ENCODE peak calls at places on chromosomes 11 and 22, in nine cellular contexts. One of them, this sample, is unnamed.

GRCh38 chr11:95451682-95452081 is 220.7 kb upstream of the SESN3 start:
- DNase-seq in pancreas: no peak
- DNase-seq in ovary: no peak
- DNase-seq in A549: no peak
- DNase-seq in brain microvascular endothelial cell: peak
- DNase-seq in B cell: no peak
- DNase-seq in RWPE1: peak
- DNase-seq in neural crest cell: no peak
- DNase-seq in Calu3: no peak
- DNase-seq in this sample: no peak

GRCh38 chr11:44309483-44310197 is at the start of gene ALX4:
- DNase-seq in ovary: no peak
- DNase-seq in neural crest cell: no peak
- DNase-seq in A549: peak
- DNase-seq in B cell: peak
- DNase-seq in brain microvascular endothelial cell: no peak
- DNase-seq in RWPE1: no peak
- DNase-seq in pancreas: no peak
- DNase-seq in Calu3: no peak
- DNase-seq in this sample: no peak

GRCh38 chr11:76523147-76523546 is 78.3 kb downstream of the EMSY start:
- DNase-seq in neural crest cell: no peak
- DNase-seq in brain microvascular endothelial cell: peak
- DNase-seq in Calu3: no peak
- DNase-seq in RWPE1: no peak
- DNase-seq in B cell: no peak
- DNase-seq in A549: no peak
- DNase-seq in ovary: no peak
- DNase-seq in pancreas: no peak
- DNase-seq in this sample: no peak

GRCh38 chr11:2523821-2524391 is 79.1 kb downstream of the KCNQ1 start:
- DNase-seq in neural crest cell: no peak
- DNase-seq in brain microvascular endothelial cell: no peak
- DNase-seq in A549: no peak
- DNase-seq in B cell: no peak
- DNase-seq in ovary: no peak
- DNase-seq in Calu3: no peak
- DNase-seq in pancreas: peak
- DNase-seq in RWPE1: no peak
- DNase-seq in this sample: peak

GRCh38 chr11:102287963-102288744 is 29.1 kb upstream of the BIRC3 start:
- DNase-seq in RWPE1: peak
- DNase-seq in pancreas: peak
- DNase-seq in B cell: peak
- DNase-seq in neural crest cell: peak
- DNase-seq in brain microvascular endothelial cell: peak
- DNase-seq in Calu3: peak
- DNase-seq in ovary: peak
- DNase-seq in A549: peak
- DNase-seq in this sample: no peak

GRCh38 chr22:41387341-41387740 is 5.6 kb downstream of the TEF start:
- DNase-seq in A549: no peak
- DNase-seq in Calu3: no peak
- DNase-seq in brain microvascular endothelial cell: no peak
- DNase-seq in pancreas: no peak
- DNase-seq in neural crest cell: no peak
- DNase-seq in RWPE1: no peak
- DNase-seq in B cell: no peak
- DNase-seq in ovary: no peak
- DNase-seq in this sample: no peak

GRCh38 chr11:32178692-32179091 is 87.8 kb downstream of the RCN1 start:
- DNase-seq in B cell: no peak
- DNase-seq in brain microvascular endothelial cell: no peak
- DNase-seq in RWPE1: no peak
- DNase-seq in neural crest cell: no peak
- DNase-seq in pancreas: no peak
- DNase-seq in Calu3: no peak
- DNase-seq in A549: no peak
- DNase-seq in ovary: no peak
- DNase-seq in this sample: no peak

GRCh38 chr11:64802370-64803162 is 448 bp downstream of the MAP4K2 start:
- DNase-seq in Calu3: no peak
- DNase-seq in neural crest cell: no peak
- DNase-seq in B cell: peak
- DNase-seq in RWPE1: no peak
- DNase-seq in ovary: no peak
- DNase-seq in brain microvascular endothelial cell: no peak
- DNase-seq in A549: no peak
- DNase-seq in pancreas: no peak
- DNase-seq in this sample: no peak

GRCh38 chr11:72584293-72584921 is 89.8 kb downstream of the PDE2A start:
- DNase-seq in RWPE1: no peak
- DNase-seq in Calu3: no peak
- DNase-seq in brain microvascular endothelial cell: no peak
- DNase-seq in ovary: no peak
- DNase-seq in B cell: peak
- DNase-seq in pancreas: no peak
- DNase-seq in neural crest cell: no peak
- DNase-seq in A549: no peak
- DNase-seq in this sample: no peak

GRCh38 chr11:88508808-88509581 is 171.5 kb upstream of the CTSC start:
- DNase-seq in B cell: no peak
- DNase-seq in ovary: no peak
- DNase-seq in Calu3: peak
- DNase-seq in RWPE1: no peak
- DNase-seq in pancreas: no peak
- DNase-seq in neural crest cell: peak
- DNase-seq in A549: peak
- DNase-seq in brain microvascular endothelial cell: no peak
- DNase-seq in this sample: no peak

GRCh38 chr11:66973956-66974585 is 1.0 kb upstream of the C11orf86 start:
- DNase-seq in pancreas: no peak
- DNase-seq in neural crest cell: no peak
- DNase-seq in A549: no peak
- DNase-seq in Calu3: no peak
- DNase-seq in brain microvascular endothelial cell: no peak
- DNase-seq in B cell: no peak
- DNase-seq in ovary: no peak
- DNase-seq in RWPE1: no peak
- DNase-seq in this sample: no peak

GRCh38 chr11:125180413-125181305 is 16.1 kb downstream of the PKNOX2 start:
- DNase-seq in pancreas: no peak
- DNase-seq in A549: no peak
- DNase-seq in RWPE1: no peak
- DNase-seq in neural crest cell: no peak
- DNase-seq in B cell: no peak
- DNase-seq in brain microvascular endothelial cell: no peak
- DNase-seq in Calu3: no peak
- DNase-seq in ovary: no peak
- DNase-seq in this sample: peak

GRCh38 chr22:36049678-36049997 is 21.0 kb upstream of the RBFOX2 start:
- DNase-seq in neural crest cell: no peak
- DNase-seq in pancreas: no peak
- DNase-seq in A549: no peak
- DNase-seq in ovary: no peak
- DNase-seq in RWPE1: no peak
- DNase-seq in brain microvascular endothelial cell: no peak
- DNase-seq in B cell: no peak
- DNase-seq in Calu3: no peak
- DNase-seq in this sample: no peak
- TF ChIP-seq CTCF in neural crest cell: no peak
- TF ChIP-seq CTCF in pancreas: no peak
- TF ChIP-seq CTCF in A549: no peak
- TF ChIP-seq CTCF in ovary: no peak
- TF ChIP-seq CTCF in RWPE1: no peak
- TF ChIP-seq CTCF in brain microvascular endothelial cell: no peak
- TF ChIP-seq CTCF in B cell: no peak
- TF ChIP-seq CTCF in Calu3: no peak
- TF ChIP-seq CTCF in this sample: no peak

GRCh38 chr11:33932721-33933120 is 40.8 kb upstream of the LMO2 start:
- DNase-seq in ovary: no peak
- DNase-seq in brain microvascular endothelial cell: no peak
- DNase-seq in neural crest cell: no peak
- DNase-seq in B cell: no peak
- DNase-seq in RWPE1: no peak
- DNase-seq in Calu3: no peak
- DNase-seq in pancreas: no peak
- DNase-seq in A549: no peak
- DNase-seq in this sample: no peak
- TF ChIP-seq CTCF in ovary: no peak
- TF ChIP-seq CTCF in brain microvascular endothelial cell: no peak
- TF ChIP-seq CTCF in neural crest cell: no peak
- TF ChIP-seq CTCF in B cell: no peak
- TF ChIP-seq CTCF in RWPE1: no peak
- TF ChIP-seq CTCF in Calu3: no peak
- TF ChIP-seq CTCF in pancreas: no peak
- TF ChIP-seq CTCF in A549: no peak
- TF ChIP-seq CTCF in this sample: no peak

GRCh38 chr11:82229346-82229745 is 504.3 kb downstream of the FAM181B start:
- DNase-seq in RWPE1: peak
- DNase-seq in A549: peak
- DNase-seq in Calu3: no peak
- DNase-seq in brain microvascular endothelial cell: peak
- DNase-seq in B cell: peak
- DNase-seq in neural crest cell: no peak
- DNase-seq in pancreas: no peak
- DNase-seq in ovary: no peak
- DNase-seq in this sample: no peak
- TF ChIP-seq CTCF in RWPE1: peak
- TF ChIP-seq CTCF in A549: peak
- TF ChIP-seq CTCF in Calu3: no peak
- TF ChIP-seq CTCF in brain microvascular endothelial cell: peak
- TF ChIP-seq CTCF in B cell: peak
- TF ChIP-seq CTCF in neural crest cell: peak
- TF ChIP-seq CTCF in pancreas: no peak
- TF ChIP-seq CTCF in ovary: no peak
- TF ChIP-seq CTCF in this sample: peak

GRCh38 chr11:16992846-16993245 is 21.4 kb downstream of the PLEKHA7 start:
- DNase-seq in ovary: no peak
- DNase-seq in pancreas: no peak
- DNase-seq in neural crest cell: no peak
- DNase-seq in B cell: no peak
- DNase-seq in RWPE1: no peak
- DNase-seq in brain microvascular endothelial cell: no peak
- DNase-seq in A549: no peak
- DNase-seq in Calu3: no peak
- DNase-seq in this sample: no peak
- TF ChIP-seq CTCF in ovary: no peak
- TF ChIP-seq CTCF in pancreas: no peak
- TF ChIP-seq CTCF in neural crest cell: no peak
- TF ChIP-seq CTCF in B cell: no peak
- TF ChIP-seq CTCF in RWPE1: no peak
- TF ChIP-seq CTCF in brain microvascular endothelial cell: no peak
- TF ChIP-seq CTCF in A549: no peak
- TF ChIP-seq CTCF in Calu3: no peak
- TF ChIP-seq CTCF in this sample: no peak

DNA sequence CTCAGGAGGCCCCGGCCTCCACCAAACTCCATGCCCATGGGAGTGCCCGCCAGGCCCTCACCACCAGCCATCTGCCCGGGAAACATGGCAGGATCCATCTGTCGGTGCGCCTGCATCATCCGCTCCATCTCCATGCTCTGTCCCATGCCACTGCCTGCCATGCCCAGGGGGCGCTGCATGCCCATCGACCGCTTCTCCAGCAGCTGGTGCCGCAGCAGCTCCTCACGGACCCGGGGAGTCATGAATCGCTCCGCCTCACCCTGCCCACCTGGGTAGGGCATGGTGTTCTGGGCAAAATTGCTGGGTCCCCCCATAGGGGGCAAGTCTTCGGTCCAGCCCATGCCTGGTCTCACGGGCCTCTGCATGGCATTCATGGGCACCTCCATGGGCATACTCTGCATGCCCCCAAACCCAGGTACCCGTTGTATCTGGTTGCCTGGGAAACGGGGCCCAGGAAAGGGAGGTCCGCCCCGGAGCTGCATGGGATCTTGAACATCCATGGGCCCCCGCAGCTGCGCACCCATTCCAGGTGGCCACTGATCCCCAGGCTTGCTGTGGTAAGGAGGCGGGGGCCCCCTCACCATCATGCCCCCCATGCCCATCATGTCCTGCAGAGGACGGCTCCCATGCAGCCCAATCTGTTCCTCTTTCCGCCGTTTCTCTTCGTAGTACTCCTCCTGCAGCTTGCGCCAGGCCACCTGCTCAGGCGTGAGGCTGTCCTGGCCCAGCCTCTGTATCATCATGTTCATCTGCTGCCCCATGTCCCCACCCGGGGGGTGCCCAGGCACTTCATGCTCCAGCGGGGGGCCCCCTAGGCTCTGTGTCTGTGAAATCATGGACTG is 18.0 kb downstream of the CXCR5 start:
- DNase-seq in A549: no peak
- DNase-seq in brain microvascular endothelial cell: no peak
- DNase-seq in Calu3: no peak
- DNase-seq in ovary: no peak
- DNase-seq in B cell: no peak
- DNase-seq in neural crest cell: no peak
- DNase-seq in pancreas: no peak
- DNase-seq in RWPE1: no peak
- DNase-seq in this sample: no peak
- TF ChIP-seq CTCF in A549: peak
- TF ChIP-seq CTCF in brain microvascular endothelial cell: peak
- TF ChIP-seq CTCF in Calu3: no peak
- TF ChIP-seq CTCF in ovary: no peak
- TF ChIP-seq CTCF in B cell: no peak
- TF ChIP-seq CTCF in neural crest cell: no peak
- TF ChIP-seq CTCF in pancreas: no peak
- TF ChIP-seq CTCF in RWPE1: no peak
- TF ChIP-seq CTCF in this sample: no peak

GRCh38 chr11:130902380-130902779 is 13.9 kb downstream of the SNX19 start:
- DNase-seq in Calu3: no peak
- DNase-seq in B cell: no peak
- DNase-seq in pancreas: no peak
- DNase-seq in A549: no peak
- DNase-seq in RWPE1: no peak
- DNase-seq in neural crest cell: no peak
- DNase-seq in ovary: no peak
- DNase-seq in brain microvascular endothelial cell: no peak
- DNase-seq in this sample: no peak

GRCh38 chr11:130905512-130905911 is 10.8 kb downstream of the SNX19 start:
- DNase-seq in A549: no peak
- DNase-seq in Calu3: no peak
- DNase-seq in RWPE1: no peak
- DNase-seq in brain microvascular endothelial cell: no peak
- DNase-seq in ovary: no peak
- DNase-seq in pancreas: no peak
- DNase-seq in neural crest cell: no peak
- DNase-seq in B cell: no peak
- DNase-seq in this sample: no peak

GRCh38 chr11:130906616-130907015 is 9.7 kb downstream of the SNX19 start:
- DNase-seq in ovary: no peak
- DNase-seq in B cell: no peak
- DNase-seq in A549: no peak
- DNase-seq in RWPE1: no peak
- DNase-seq in pancreas: no peak
- DNase-seq in neural crest cell: no peak
- DNase-seq in brain microvascular endothelial cell: no peak
- DNase-seq in Calu3: no peak
- DNase-seq in this sample: no peak

GRCh38 chr11:130907229-130907628 is 9.1 kb downstream of the SNX19 start:
- DNase-seq in pancreas: no peak
- DNase-seq in brain microvascular endothelial cell: no peak
- DNase-seq in neural crest cell: no peak
- DNase-seq in A549: no peak
- DNase-seq in B cell: no peak
- DNase-seq in RWPE1: no peak
- DNase-seq in ovary: no peak
- DNase-seq in Calu3: no peak
- DNase-seq in this sample: no peak

GRCh38 chr11:130904380-130904779 is 11.9 kb downstream of the SNX19 start:
- DNase-seq in ovary: no peak
- DNase-seq in Calu3: no peak
- DNase-seq in pancreas: no peak
- DNase-seq in A549: no peak
- DNase-seq in neural crest cell: no peak
- DNase-seq in RWPE1: peak
- DNase-seq in B cell: no peak
- DNase-seq in brain microvascular endothelial cell: no peak
- DNase-seq in this sample: no peak
- TF ChIP-seq CTCF in ovary: peak
- TF ChIP-seq CTCF in Calu3: no peak
- TF ChIP-seq CTCF in pancreas: no peak
- TF ChIP-seq CTCF in A549: peak
- TF ChIP-seq CTCF in neural crest cell: peak
- TF ChIP-seq CTCF in RWPE1: peak
- TF ChIP-seq CTCF in B cell: peak
- TF ChIP-seq CTCF in brain microvascular endothelial cell: peak
- TF ChIP-seq CTCF in this sample: peak